ENCODE peak calls at places on chromosomes 12 and 14, in eight cellular contexts. T, V, S, X, L, O, H and Y are unnamed samples.
A peak's percentile ranks its signal among the peaks of the same experiment; 100 is the strongest.

GRCh38 chr12:81221681-81222080 is 143.8 kb downstream of the ACSS3 start:
- DNase-seq in H (no peak), T (no peak), X (no peak), S (no peak), O (no peak), V (no peak), L (no peak), Y (no peak)

GRCh38 chr12:53213348-53213747 is 6.3 kb upstream of the ITGB7 start:
- DNase-seq in V (peak; percentile 94), T (no peak), X (no peak), H (peak; percentile 89), L (peak; percentile 84), O (no peak), S (peak; percentile 93), Y (peak; percentile 76)

GRCh38 chr12:29024117-29024516 is 125.0 kb upstream of the FAR2 start:
- DNase-seq in S (no peak), V (no peak), O (no peak), X (no peak), T (no peak), L (no peak), H (no peak), Y (no peak)

GRCh38 chr12:48105321-48105866 is 485 bp downstream of the SENP1 start:
- DNase-seq in V (no peak), S (no peak), T (no peak), H (no peak), L (no peak), O (no peak), X (peak; percentile 53), Y (no peak)

GRCh38 chr12:56565510-56566101 is 44.0 kb downstream of the RBMS2 start:
- DNase-seq in O (no peak), X (no peak), L (peak; percentile 55), H (peak; percentile 76), T (peak; percentile 66), V (peak; percentile 83), S (peak; percentile 77), Y (no peak)

GRCh38 chr14:77086017-77086727 is 11.9 kb upstream of the CIPC start:
- DNase-seq in X (peak; percentile 76), L (no peak), H (no peak), S (no peak), V (no peak), O (no peak), T (no peak), Y (no peak)

GRCh38 chr12:46233418-46233817 is 35.4 kb downstream of the SLC38A1 start:
- DNase-seq in T (no peak), H (no peak), V (no peak), X (no peak), S (no peak), L (peak; percentile 63), O (no peak), Y (no peak)

GRCh38 chr14:50001999-50002925 is 109.4 kb downstream of the ARF6 start:
- DNase-seq in V (no peak), H (no peak), S (peak; percentile 58), O (no peak), T (no peak), L (peak; percentile 34), X (peak; percentile 32), Y (peak; percentile 72)

GRCh38 chr14:92655802-92656201 is 92.6 kb downstream of the LGMN start:
- DNase-seq in V (no peak), T (no peak), X (no peak), O (no peak), L (no peak), S (no peak), H (no peak), Y (no peak)

GRCh38 chr12:78402366-78403134 is 462.0 kb upstream of the SYT1 start:
- DNase-seq in T (no peak), H (no peak), V (no peak), O (no peak), S (no peak), L (no peak), X (no peak), Y (no peak)

GRCh38 chr12:68001486-68002466 is 12.5 kb downstream of the IFNG-AS1 start:
- DNase-seq in X (no peak), H (no peak), L (no peak), V (no peak), O (no peak), T (no peak), S (no peak), Y (no peak)

GRCh38 chr12:78421011-78421410 is 443.6 kb upstream of the SYT1 start:
- DNase-seq in V (no peak), H (no peak), X (no peak), O (no peak), S (no peak), L (no peak), T (no peak), Y (no peak)

GRCh38 chr12:47863985-47864384 is 40.8 kb downstream of the VDR start:
- DNase-seq in O (no peak), H (no peak), X (peak; percentile 58), L (no peak), V (no peak), S (no peak), T (no peak), Y (no peak)

GRCh38 chr12:45247589-45247988 is 31.7 kb downstream of the ANO6 start:
- DNase-seq in V (no peak), L (no peak), T (no peak), H (no peak), S (no peak), O (no peak), X (no peak), Y (no peak)

GRCh38 chr12:56160160-56160763 is 2.1 kb downstream of the MYL6 start:
- DNase-seq in X (peak; percentile 54), H (no peak), S (peak; percentile 49), O (no peak), V (no peak), L (no peak), T (no peak), Y (peak; percentile 61)

GRCh38 chr12:25504744-25505143 is 48.3 kb downstream of the LMNTD1 start:
- DNase-seq in O (no peak), L (no peak), S (no peak), X (no peak), T (no peak), V (no peak), H (no peak), Y (no peak)

GRCh38 chr12:113392988-113393579 is 10.6 kb downstream of the SDS start:
- DNase-seq in X (no peak), T (no peak), H (peak; percentile 66), L (no peak), O (no peak), V (no peak), S (no peak), Y (no peak)

GRCh38 chr12:28023156-28023887 is 50.8 kb upstream of the PTHLH start:
- DNase-seq in L (no peak), T (peak; percentile 61), S (no peak), X (peak; percentile 97), H (no peak), V (no peak), O (no peak), Y (no peak)

GRCh38 chr12:76637807-76638206 is 78.2 kb upstream of the OSBPL8 start:
- DNase-seq in L (no peak), H (no peak), O (no peak), V (no peak), X (peak; percentile 76), S (no peak), T (no peak), Y (no peak)

GRCh38 chr14:100372357-100373048 is 49.4 kb downstream of the SLC25A47 start:
- DNase-seq in H (no peak), T (no peak), V (no peak), L (no peak), X (no peak), O (no peak), S (no peak), Y (no peak)
- H3K9me3 ChIP-seq in H (no peaks in the 10 kb centered on the region), T (no peaks in the 10 kb centered on the region), V (no peaks in the 10 kb centered on the region), L (no peaks in the 10 kb centered on the region), X (no peaks in the 10 kb centered on the region), O (no peaks in the 10 kb centered on the region), S (no peaks in the 10 kb centered on the region), Y (no peaks in the 10 kb centered on the region)

DNA sequence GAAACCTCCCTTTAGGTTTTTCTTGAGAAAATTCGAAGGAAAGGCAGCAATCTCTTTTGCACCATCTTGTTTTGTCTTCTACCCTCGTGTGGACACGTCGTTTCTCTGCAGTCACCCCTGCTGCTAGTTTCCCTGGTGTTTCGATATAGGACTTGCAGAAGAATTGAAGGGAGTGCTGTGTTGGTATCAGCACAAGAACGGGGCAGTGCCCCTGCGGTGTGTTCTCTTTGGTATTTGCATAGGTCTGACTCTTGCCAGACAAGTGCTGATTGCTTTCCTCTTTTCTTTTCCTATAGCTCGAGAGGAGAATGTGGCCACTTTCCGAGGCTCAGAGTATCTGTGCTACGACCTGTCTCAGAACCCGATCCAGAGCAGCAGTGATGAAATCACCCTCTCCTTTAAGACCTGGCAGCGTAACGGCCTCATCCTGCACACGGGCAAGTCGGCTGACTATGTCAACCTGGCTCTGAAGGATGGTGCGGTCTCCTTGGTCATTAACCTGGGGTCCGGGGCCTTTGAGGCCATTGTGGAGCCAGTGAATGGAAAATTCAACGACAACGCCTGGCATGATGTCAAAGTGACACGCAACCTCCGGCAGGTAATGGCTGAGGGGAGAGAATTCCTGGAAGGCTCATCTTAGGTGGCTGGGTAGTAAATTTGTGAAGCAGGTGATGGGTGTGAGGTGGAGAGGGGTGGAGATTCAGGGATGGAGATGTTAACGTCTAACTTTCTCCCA is 474.8 kb downstream of the NRXN3 start:
- DNase-seq in O (no peak), V (no peak), X (no peak), T (no peak), H (no peak), S (no peak), L (no peak), Y (no peak)
- H3K9me3 ChIP-seq in O (no peaks in the 10 kb centered on the region), V (peaks cover 2% of the 10 kb centered on the region), X (no peaks in the 10 kb centered on the region), T (peaks cover 20% of the 10 kb centered on the region), H (no peaks in the 10 kb centered on the region), S (no peaks in the 10 kb centered on the region), L (no peaks in the 10 kb centered on the region), Y (no peaks in the 10 kb centered on the region)

DNA sequence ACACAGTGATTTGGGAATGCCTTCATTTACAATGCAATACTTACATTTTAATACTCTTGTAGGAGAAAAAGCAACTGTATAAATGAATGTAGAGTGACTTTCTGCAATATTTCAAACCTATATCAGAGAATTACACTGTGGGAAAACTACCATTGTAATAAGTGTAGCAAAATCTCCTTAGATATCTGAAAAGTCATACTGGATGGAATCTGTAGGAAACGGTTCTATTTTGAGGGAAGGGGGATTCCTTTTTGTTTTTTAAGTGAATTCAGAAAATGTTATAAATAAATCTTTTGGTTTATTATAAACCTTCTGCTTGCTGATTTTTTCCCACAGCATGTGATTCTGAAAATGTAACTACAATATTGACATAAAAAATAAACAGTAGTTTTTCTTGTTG is 23.0 kb downstream of the ZNF891 start:
- DNase-seq in L (no peak), T (no peak), H (no peak), O (no peak), S (no peak), V (no peak), X (no peak), Y (no peak)
- H3K9me3 ChIP-seq in L (peaks cover 99% of the 10 kb centered on the region), T (peaks cover 50% of the 10 kb centered on the region), H (peaks cover 60% of the 10 kb centered on the region), O (peaks cover 99% of the 10 kb centered on the region), S (peaks cover 99% of the 10 kb centered on the region), V (peaks cover 20% of the 10 kb centered on the region), X (peaks cover 79% of the 10 kb centered on the region), Y (peaks cover 100% of the 10 kb centered on the region)

DNA sequence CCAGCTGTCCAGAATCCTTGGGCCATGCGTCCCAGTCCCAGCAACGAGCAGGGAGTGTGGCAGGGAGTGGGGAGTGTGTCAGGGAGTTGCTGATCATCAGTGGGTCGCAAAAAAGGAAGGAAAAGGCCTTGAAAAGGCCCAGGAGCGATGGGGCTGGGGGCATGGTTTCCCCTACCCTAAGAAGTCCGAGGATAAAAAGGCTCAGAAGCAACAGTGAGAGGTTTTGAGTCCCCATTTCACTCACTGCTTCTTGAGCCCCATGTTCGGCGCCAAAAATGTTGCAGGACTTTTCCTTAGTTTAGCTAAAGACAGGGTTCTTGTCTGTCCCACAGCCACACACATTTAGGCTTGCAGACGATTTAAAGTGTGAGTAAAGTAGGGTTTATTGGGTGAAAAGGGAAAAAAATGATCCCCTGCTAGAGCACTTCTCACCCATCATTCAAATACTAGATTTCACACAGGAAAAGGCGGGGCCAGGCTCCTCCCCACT is 189.5 kb downstream of the KCNC2 start:
- DNase-seq in T (no peak), O (no peak), S (no peak), X (peak; percentile 9), V (no peak), L (no peak), H (no peak), Y (no peak)
- H3K9me3 ChIP-seq in T (peaks cover 12% of the 10 kb centered on the region), O (peaks cover 24% of the 10 kb centered on the region), S (peaks cover 33% of the 10 kb centered on the region), X (peaks cover 11% of the 10 kb centered on the region), V (peaks cover 9% of the 10 kb centered on the region), L (peaks cover 39% of the 10 kb centered on the region), H (no peaks in the 10 kb centered on the region), Y (peaks cover 48% of the 10 kb centered on the region)